ENCODE peak calls at places on chromosomes 16 and 17, in four cellular contexts. G is GDM1; V is stimulated activated CD4-positive, alpha-beta T cell treated with anti-CD3 and anti-CD28 coated beads, TNF-alpha, amount 100 ng/mL, for 48 hours; T is T1000. O is an unnamed sample.

GRCh38 chr17:63542942-63543821 is 7.1 kb upstream of the DCAF7 start:
- DNase-seq in G (no peak), V (no peak), T (no peak), O (no peak)

GRCh38 chr16:66486773-66487579 is 59.9 kb downstream of the BEAN1 start:
- DNase-seq in G (no peak), V (no peak), T (peak), O (peak)

GRCh38 chr17:79156463-79157095 is 82.0 kb downstream of the ENGASE start:
- DNase-seq in G (no peak), V (no peak), T (no peak), O (no peak)

GRCh38 chr16:12262454-12263180 is 286.1 kb downstream of the SNX29 start:
- DNase-seq in G (no peak), V (no peak), T (no peak), O (no peak)

GRCh38 chr17:73644145-73645049 is at the start of gene SDK2:
- DNase-seq in G (no peak), V (no peak), T (no peak), O (no peak)

GRCh38 chr17:82241926-82242697 is 13.3 kb downstream of the SLC16A3 start:
- DNase-seq in G (no peak), V (no peak), T (no peak), O (no peak)

GRCh38 chr16:11038777-11039176 is 94.4 kb downstream of the CLEC16A start:
- DNase-seq in G (no peak), V (no peak), T (no peak), O (no peak)

GRCh38 chr17:72945468-72945867 is 147.0 kb downstream of the SLC39A11 start:
- DNase-seq in G (no peak), V (no peak), T (no peak), O (no peak)

GRCh38 chr17:80992948-80993624 is 1.4 kb downstream of the CHMP6 start:
- DNase-seq in G (no peak), V (no peak), T (no peak), O (no peak)

O was measured in H54.